ENCODE peak calls at places on chromosomes 16 and 17, in five cellular contexts. E is AG04450, O is Peyer's patch, H is A549, Z is heart right ventricle. F is an unnamed sample.

GRCh38 chr17:66580601-66581385 is 254.1 kb upstream of the CACNG5 start:
- DNase-seq in E (no peak), H (no peak), Z (peak; percentile 42), O (peak; percentile 30), F (no peak)

GRCh38 chr16:85568519-85568918 is 44.6 kb upstream of the GSE1 start:
- DNase-seq in H (no peak), O (no peak), Z (no peak), E (no peak), F (no peak)

GRCh38 chr16:10616744-10617640 is 36.6 kb upstream of the EMP2 start:
- DNase-seq in H (no peak), Z (peak; percentile 79), O (no peak), E (no peak), F (peak; percentile 10)

GRCh38 chr16:76970087-76970744 is 220.8 kb upstream of the MON1B start:
- DNase-seq in H (peak; percentile 33), O (no peak), E (no peak), Z (no peak), F (no peak)

GRCh38 chr16:84862804-84863484 is 43.2 kb downstream of the CRISPLD2 start:
- DNase-seq in E (no peak), Z (no peak), O (no peak), H (no peak), F (no peak)

GRCh38 chr16:66176111-66176510 is 190.4 kb upstream of the CDH5 start:
- DNase-seq in H (no peak), Z (no peak), E (no peak), O (no peak), F (no peak)

GRCh38 chr17:67035131-67036083 is 8.9 kb upstream of the CACNG1 start:
- DNase-seq in Z (no peak), H (no peak), O (no peak), E (no peak), F (no peak)

GRCh38 chr17:42774066-42774750 is 959 bp downstream of the VPS25 start:
- DNase-seq in O (no peak), Z (no peak), E (no peak), H (no peak), F (no peak)

GRCh38 chr16:85553436-85554113 is 59.5 kb upstream of the GSE1 start:
- DNase-seq in O (peak; percentile 51), Z (peak; percentile 67), E (no peak), H (peak; percentile 62), F (no peak)

GRCh38 chr16:366476-366875 is 3.9 kb downstream of the MRPL28 start:
- DNase-seq in Z (no peak), H (no peak), E (no peak), O (no peak), F (no peak)

GRCh38 chr17:33778505-33779398 is 476.3 kb upstream of the CCL2 start:
- DNase-seq in H (peak; percentile 67), O (no peak), E (peak; percentile 45), Z (peak; percentile 34), F (peak; percentile 24)

GRCh38 chr16:80889779-80890359 is 85.5 kb upstream of the CDYL2 start:
- DNase-seq in Z (no peak), O (no peak), H (no peak), E (no peak), F (no peak)

GRCh38 chr17:40329981-40330794 is 21.2 kb downstream of the RARA start:
- DNase-seq in H (no peak), O (peak; percentile 76), E (no peak), Z (peak; percentile 79), F (no peak)

GRCh38 chr17:30021708-30022317 is 80.4 kb downstream of the EFCAB5 start:
- DNase-seq in E (peak; percentile 13), O (peak; percentile 43), H (peak; percentile 70), Z (no peak), F (peak; percentile 10)

GRCh38 chr16:88452485-88453216 is 429 bp upstream of the ZFPM1 start:
- DNase-seq in O (peak; percentile 99), Z (peak; percentile 96), H (peak; percentile 95), E (peak; percentile 77), F (peak; percentile 89)

GRCh38 chr16:88455610-88456355 is 2.7 kb downstream of the ZFPM1 start:
- DNase-seq in Z (no peak), H (peak; percentile 55), E (no peak), O (peak; percentile 67), F (peak; percentile 10)

GRCh38 chr16:88453621-88454314 is 688 bp downstream of the ZFPM1 start:
- DNase-seq in O (no peak), H (no peak), E (no peak), Z (no peak), F (no peak)

GRCh38 chr16:88453217-88453531 is at the start of gene ZFPM1:
- DNase-seq in E (no peak), Z (no peak), O (no peak), H (no peak), F (no peak)

GRCh38 chr16:88454315-88455057 is 1.4 kb downstream of the ZFPM1 start:
- DNase-seq in H (peak; percentile 60), Z (no peak), O (peak; percentile 54), E (no peak), F (no peak)
- TF ChIP-seq CTCF in H (no peak), Z (no peak), O (peak; percentile 23), E (peak; percentile 1), F (no peak)

GRCh38 chr17:81712468-81713003 is 452 bp downstream of the SLC25A10 start:
- DNase-seq in O (no peak), H (peak; percentile 77), Z (no peak), E (no peak), F (no peak)
- TF ChIP-seq CTCF in O (peak; percentile 29), H (peak; percentile 38), Z (no peak), E (peak; percentile 21), F (no peak)

GRCh38 chr16:2084688-2085625 is 37.2 kb downstream of the TSC2 start:
- DNase-seq in O (no peak), H (no peak), E (no peak), Z (no peak), F (no peak)
- TF ChIP-seq CTCF in O (no peak), H (no peak), E (no peak), Z (no peak), F (no peak)

GRCh38 chr17:78449983-78450382 is 71.5 kb downstream of the PGS1 start:
- DNase-seq in O (no peak), H (no peak), E (no peak), Z (no peak), F (no peak)

GRCh38 chr17:78450696-78451344 is 72.4 kb downstream of the PGS1 start:
- DNase-seq in H (no peak), E (no peak), Z (no peak), O (no peak), F (no peak)

GRCh38 chr17:78444392-78444791 is 65.9 kb downstream of the PGS1 start:
- DNase-seq in H (no peak), Z (no peak), E (no peak), O (no peak), F (no peak)

GRCh38 chr17:78446833-78447232 is 68.4 kb downstream of the PGS1 start:
- DNase-seq in O (no peak), Z (no peak), E (no peak), H (no peak), F (no peak)

GRCh38 chr17:78448356-78448993 is 70.0 kb downstream of the PGS1 start:
- DNase-seq in Z (no peak), E (no peak), H (no peak), O (no peak), F (no peak)
- TF ChIP-seq CTCF in Z (no peak), E (peak; percentile 13), H (no peak), O (no peak), F (no peak)

DNA sequence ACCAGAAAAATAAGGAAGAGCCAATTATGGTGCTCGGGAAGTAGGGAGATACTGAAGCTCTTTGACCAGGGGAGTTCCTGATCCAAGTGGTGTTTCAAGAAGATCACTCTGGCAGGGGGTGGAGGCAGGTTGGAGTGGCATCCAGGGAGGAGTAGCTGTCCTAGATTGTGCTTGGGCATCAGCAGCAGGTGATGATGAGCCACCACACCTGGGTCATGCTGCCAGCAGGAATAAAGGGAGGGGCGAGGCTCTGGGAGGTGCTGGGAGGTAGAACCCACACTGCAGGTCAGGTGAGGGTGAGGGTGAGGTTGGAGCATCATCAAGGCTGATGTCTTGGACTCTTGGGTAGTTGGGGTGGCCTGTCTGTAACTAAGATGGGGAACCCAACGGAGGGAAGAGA is 35.4 kb upstream of the ADGRG1 start:
- DNase-seq in E (no peak), H (no peak), Z (no peak), O (no peak), F (no peak)
- TF ChIP-seq CTCF in E (no peak), H (no peak), Z (no peak), O (no peak), F (no peak)

GRCh38 chr16:67199808-67200198 is 872 bp downstream of the ELMO3 start:
- DNase-seq in Z (no peak), H (no peak), O (no peak), E (no peak), F (no peak)
- TF ChIP-seq CTCF in Z (no peak), H (no peak), O (no peak), E (no peak), F (no peak)

DNA sequence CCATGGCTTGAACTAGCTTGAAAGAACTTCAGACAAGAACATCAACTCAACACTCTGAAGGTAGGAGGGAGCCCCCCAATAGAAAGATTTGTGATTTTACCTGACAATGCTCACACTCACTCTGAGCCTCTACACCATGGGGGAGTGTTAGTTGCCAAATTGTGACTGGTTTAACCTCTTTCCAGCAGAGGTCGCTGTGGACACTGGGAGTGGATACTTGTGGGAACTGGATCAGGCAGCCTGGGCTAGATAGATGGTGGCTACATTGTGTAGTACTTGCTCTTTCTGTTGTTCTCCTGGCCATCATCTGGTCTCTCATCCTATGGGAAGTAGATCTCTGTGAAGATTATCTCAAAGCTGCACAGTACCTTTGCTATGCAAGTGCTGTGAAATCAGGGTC is 2.9 kb downstream of the SMPD3 start:
- DNase-seq in O (no peak), Z (no peak), H (peak; percentile 41), E (no peak), F (no peak)
- TF ChIP-seq CTCF in O (peak; percentile 81), Z (no peak), H (peak; percentile 32), E (peak; percentile 15), F (peak; percentile 7)